ENCODE peak calls at places on chromosomes 1 and 21, in six cellular contexts. One of them, this sample, is unnamed.

GRCh38 chr1:111199881-111200801 is at the start of gene DENND2D:
- DNase-seq in ovary: no peak
- DNase-seq in fibroblast of the aortic adventitia: no peak
- DNase-seq in NCI-H2171: no peak
- DNase-seq in GM12891: no peak
- DNase-seq in right atrium auricular region: peak
- DNase-seq in this sample: no peak

GRCh38 chr1:150262388-150263320 is 5.1 kb downstream of the CA14 start:
- DNase-seq in fibroblast of the aortic adventitia: no peak
- DNase-seq in GM12891: no peak
- DNase-seq in right atrium auricular region: no peak
- DNase-seq in ovary: no peak
- DNase-seq in NCI-H2171: no peak
- DNase-seq in this sample: no peak

GRCh38 chr1:62187548-62187947 is 7.1 kb upstream of the L1TD1 start:
- DNase-seq in right atrium auricular region: peak
- DNase-seq in NCI-H2171: no peak
- DNase-seq in fibroblast of the aortic adventitia: no peak
- DNase-seq in ovary: no peak
- DNase-seq in GM12891: no peak
- DNase-seq in this sample: no peak

GRCh38 chr1:155010211-155010918 is 7.8 kb downstream of the ZBTB7B start:
- DNase-seq in right atrium auricular region: no peak
- DNase-seq in ovary: no peak
- DNase-seq in fibroblast of the aortic adventitia: no peak
- DNase-seq in GM12891: no peak
- DNase-seq in NCI-H2171: no peak
- DNase-seq in this sample: no peak

GRCh38 chr1:230261918-230262650 is 164.0 kb downstream of the PGBD5 start:
- DNase-seq in fibroblast of the aortic adventitia: no peak
- DNase-seq in right atrium auricular region: no peak
- DNase-seq in ovary: no peak
- DNase-seq in NCI-H2171: no peak
- DNase-seq in GM12891: no peak
- DNase-seq in this sample: no peak

GRCh38 chr1:115301438-115302020 is 36.5 kb downstream of the NGF start:
- DNase-seq in ovary: no peak
- DNase-seq in right atrium auricular region: no peak
- DNase-seq in NCI-H2171: no peak
- DNase-seq in fibroblast of the aortic adventitia: peak
- DNase-seq in GM12891: no peak
- DNase-seq in this sample: no peak

GRCh38 chr1:77424236-77424635 is 142.4 kb downstream of the AK5 start:
- DNase-seq in GM12891: no peak
- DNase-seq in NCI-H2171: no peak
- DNase-seq in right atrium auricular region: no peak
- DNase-seq in ovary: no peak
- DNase-seq in fibroblast of the aortic adventitia: peak
- DNase-seq in this sample: no peak

GRCh38 chr1:199399996-199400714 is 627.4 kb upstream of the NR5A2 start:
- DNase-seq in GM12891: no peak
- DNase-seq in NCI-H2171: no peak
- DNase-seq in ovary: no peak
- DNase-seq in right atrium auricular region: no peak
- DNase-seq in fibroblast of the aortic adventitia: no peak
- DNase-seq in this sample: no peak

GRCh38 chr21:35720065-35720810 is 340.1 kb downstream of the SETD4 start:
- DNase-seq in right atrium auricular region: no peak
- DNase-seq in GM12891: no peak
- DNase-seq in fibroblast of the aortic adventitia: no peak
- DNase-seq in NCI-H2171: no peak
- DNase-seq in ovary: no peak
- DNase-seq in this sample: no peak

GRCh38 chr1:202049129-202049528 is 38.7 kb downstream of the ELF3 start:
- DNase-seq in GM12891: no peak
- DNase-seq in right atrium auricular region: no peak
- DNase-seq in NCI-H2171: no peak
- DNase-seq in ovary: no peak
- DNase-seq in fibroblast of the aortic adventitia: peak
- DNase-seq in this sample: no peak

GRCh38 chr1:245245021-245245667 is 90.4 kb downstream of the KIF26B start:
- DNase-seq in fibroblast of the aortic adventitia: no peak
- DNase-seq in GM12891: no peak
- DNase-seq in NCI-H2171: no peak
- DNase-seq in ovary: no peak
- DNase-seq in right atrium auricular region: no peak
- DNase-seq in this sample: no peak

GRCh38 chr1:214602764-214603657 is at the start of gene CENPF:
- DNase-seq in NCI-H2171: peak
- DNase-seq in fibroblast of the aortic adventitia: peak
- DNase-seq in right atrium auricular region: peak
- DNase-seq in GM12891: peak
- DNase-seq in ovary: peak
- DNase-seq in this sample: peak

GRCh38 chr21:45052960-45053359 is 21.4 kb upstream of the ADARB1 start:
- DNase-seq in GM12891: no peak
- DNase-seq in fibroblast of the aortic adventitia: no peak
- DNase-seq in NCI-H2171: no peak
- DNase-seq in right atrium auricular region: no peak
- DNase-seq in ovary: no peak
- DNase-seq in this sample: no peak

GRCh38 chr1:2530501-2531361 is 668 bp upstream of the HES5 start:
- DNase-seq in NCI-H2171: peak
- DNase-seq in GM12891: no peak
- DNase-seq in right atrium auricular region: no peak
- DNase-seq in fibroblast of the aortic adventitia: no peak
- DNase-seq in ovary: no peak
- DNase-seq in this sample: no peak

GRCh38 chr1:59750612-59751395 is 63.9 kb upstream of the HOOK1 start:
- DNase-seq in GM12891: no peak
- DNase-seq in fibroblast of the aortic adventitia: peak
- DNase-seq in NCI-H2171: no peak
- DNase-seq in ovary: peak
- DNase-seq in right atrium auricular region: peak
- DNase-seq in this sample: no peak

GRCh38 chr1:236810018-236810417 is 14.9 kb downstream of the MTR start:
- DNase-seq in GM12891: no peak
- DNase-seq in fibroblast of the aortic adventitia: no peak
- DNase-seq in right atrium auricular region: no peak
- DNase-seq in ovary: no peak
- DNase-seq in NCI-H2171: no peak
- DNase-seq in this sample: no peak

GRCh38 chr21:40143822-40144525 is 276.7 kb downstream of the PCP4 start:
- DNase-seq in fibroblast of the aortic adventitia: peak
- DNase-seq in NCI-H2171: peak
- DNase-seq in right atrium auricular region: peak
- DNase-seq in GM12891: peak
- DNase-seq in ovary: no peak
- DNase-seq in this sample: peak

GRCh38 chr1:25566730-25567341 is 23.4 kb downstream of the LDLRAP1 start:
- DNase-seq in NCI-H2171: no peak
- DNase-seq in ovary: no peak
- DNase-seq in right atrium auricular region: no peak
- DNase-seq in fibroblast of the aortic adventitia: peak
- DNase-seq in GM12891: no peak
- DNase-seq in this sample: no peak

GRCh38 chr1:210617306-210617705 is 288.6 kb downstream of the HHAT start:
- DNase-seq in right atrium auricular region: no peak
- DNase-seq in GM12891: no peak
- DNase-seq in NCI-H2171: no peak
- DNase-seq in fibroblast of the aortic adventitia: no peak
- DNase-seq in ovary: no peak
- DNase-seq in this sample: no peak

GRCh38 chr1:21254335-21254951 is 35.8 kb downstream of the ECE1 start:
- DNase-seq in fibroblast of the aortic adventitia: peak
- DNase-seq in GM12891: no peak
- DNase-seq in right atrium auricular region: no peak
- DNase-seq in ovary: peak
- DNase-seq in NCI-H2171: peak
- DNase-seq in this sample: peak

GRCh38 chr1:53402891-53403655 is 56.1 kb upstream of the DMRTB1 start:
- DNase-seq in NCI-H2171: no peak
- DNase-seq in fibroblast of the aortic adventitia: no peak
- DNase-seq in GM12891: no peak
- DNase-seq in right atrium auricular region: no peak
- DNase-seq in ovary: no peak
- DNase-seq in this sample: no peak

GRCh38 chr1:167991546-167991945 is 54.7 kb upstream of the MPC2 start:
- DNase-seq in right atrium auricular region: no peak
- DNase-seq in GM12891: no peak
- DNase-seq in fibroblast of the aortic adventitia: peak
- DNase-seq in NCI-H2171: no peak
- DNase-seq in ovary: no peak
- DNase-seq in this sample: no peak

GRCh38 chr1:159835862-159836518 is 9.3 kb downstream of the SLAMF8 start:
- DNase-seq in right atrium auricular region: no peak
- DNase-seq in fibroblast of the aortic adventitia: peak
- DNase-seq in GM12891: no peak
- DNase-seq in NCI-H2171: no peak
- DNase-seq in ovary: no peak
- DNase-seq in this sample: no peak

GRCh38 chr1:116298746-116299145 is 74.3 kb upstream of the ATP1A1 start:
- DNase-seq in fibroblast of the aortic adventitia: no peak
- DNase-seq in NCI-H2171: no peak
- DNase-seq in ovary: no peak
- DNase-seq in right atrium auricular region: no peak
- DNase-seq in GM12891: no peak
- DNase-seq in this sample: no peak

GRCh38 chr1:158371188-158371953 is 17.7 kb downstream of the CD1E start:
- DNase-seq in right atrium auricular region: no peak
- DNase-seq in fibroblast of the aortic adventitia: no peak
- DNase-seq in ovary: no peak
- DNase-seq in NCI-H2171: no peak
- DNase-seq in GM12891: no peak
- DNase-seq in this sample: no peak

GRCh38 chr1:167661527-167662436 is 31.8 kb downstream of the RCSD1 start:
- DNase-seq in NCI-H2171: no peak
- DNase-seq in right atrium auricular region: no peak
- DNase-seq in GM12891: no peak
- DNase-seq in ovary: no peak
- DNase-seq in fibroblast of the aortic adventitia: peak
- DNase-seq in this sample: no peak

GRCh38 chr1:109628540-109629321 is 9.1 kb downstream of the AMPD2 start:
- DNase-seq in ovary: peak
- DNase-seq in NCI-H2171: no peak
- DNase-seq in fibroblast of the aortic adventitia: no peak
- DNase-seq in GM12891: no peak
- DNase-seq in right atrium auricular region: peak
- DNase-seq in this sample: no peak

GRCh38 chr21:42562258-42562657 is 48.6 kb downstream of the SLC37A1 start:
- DNase-seq in GM12891: no peak
- DNase-seq in fibroblast of the aortic adventitia: no peak
- DNase-seq in NCI-H2171: no peak
- DNase-seq in right atrium auricular region: no peak
- DNase-seq in ovary: no peak
- DNase-seq in this sample: no peak

GRCh38 chr1:236083650-236084385 is 18.9 kb upstream of the NID1 start:
- DNase-seq in NCI-H2171: no peak
- DNase-seq in ovary: no peak
- DNase-seq in GM12891: no peak
- DNase-seq in fibroblast of the aortic adventitia: peak
- DNase-seq in right atrium auricular region: no peak
- DNase-seq in this sample: no peak

GRCh38 chr21:30257773-30258172 is 25.0 kb downstream of the KRTAP24-1 start:
- DNase-seq in NCI-H2171: no peak
- DNase-seq in fibroblast of the aortic adventitia: peak
- DNase-seq in ovary: no peak
- DNase-seq in right atrium auricular region: no peak
- DNase-seq in GM12891: no peak
- DNase-seq in this sample: peak

GRCh38 chr1:113248494-113248893 is 141.8 kb upstream of the MAGI3 start:
- DNase-seq in fibroblast of the aortic adventitia: no peak
- DNase-seq in right atrium auricular region: no peak
- DNase-seq in NCI-H2171: no peak
- DNase-seq in ovary: no peak
- DNase-seq in GM12891: no peak
- DNase-seq in this sample: no peak

GRCh38 chr21:33433425-33434114 is 30.4 kb downstream of the IFNGR2 start:
- DNase-seq in right atrium auricular region: no peak
- DNase-seq in NCI-H2171: no peak
- DNase-seq in ovary: peak
- DNase-seq in fibroblast of the aortic adventitia: no peak
- DNase-seq in GM12891: no peak
- DNase-seq in this sample: no peak

GRCh38 chr1:46983825-46984586 is 39.5 kb upstream of the CYP4X1 start:
- DNase-seq in fibroblast of the aortic adventitia: no peak
- DNase-seq in ovary: no peak
- DNase-seq in NCI-H2171: peak
- DNase-seq in right atrium auricular region: no peak
- DNase-seq in GM12891: no peak
- DNase-seq in this sample: no peak

GRCh38 chr1:157274698-157275534 is 136.7 kb upstream of the ETV3 start:
- DNase-seq in ovary: no peak
- DNase-seq in fibroblast of the aortic adventitia: peak
- DNase-seq in NCI-H2171: no peak
- DNase-seq in GM12891: no peak
- DNase-seq in right atrium auricular region: no peak
- DNase-seq in this sample: no peak